ENCODE peak calls at places on chromosome 17, in nine cellular contexts. One of them, this sample, is unnamed.

GRCh38 chr17:35973333-35974260 is 7.7 kb downstream of the CCL16 start:
- DNase-seq in H9: no peak
- DNase-seq in colonic mucosa: peak; percentile 30
- DNase-seq in tibial nerve: no peak
- DNase-seq in neural crest cell: no peak
- DNase-seq in heart right ventricle: no peak
- DNase-seq in body of pancreas: peak; percentile 47
- DNase-seq in WTC11: no peak
- DNase-seq in ascending aorta: no peak
- DNase-seq in this sample: peak; percentile 3

GRCh38 chr17:53721101-53721500 is 101.6 kb upstream of the KIF2B start:
- DNase-seq in heart right ventricle: no peak
- DNase-seq in tibial nerve: no peak
- DNase-seq in ascending aorta: no peak
- DNase-seq in H9: no peak
- DNase-seq in body of pancreas: no peak
- DNase-seq in colonic mucosa: no peak
- DNase-seq in neural crest cell: no peak
- DNase-seq in WTC11: no peak
- DNase-seq in this sample: peak; percentile 3

GRCh38 chr17:54982399-54982798 is 13.8 kb downstream of the STXBP4 start:
- DNase-seq in WTC11: no peak
- DNase-seq in H9: no peak
- DNase-seq in tibial nerve: no peak
- DNase-seq in heart right ventricle: no peak
- DNase-seq in colonic mucosa: no peak
- DNase-seq in ascending aorta: peak; percentile 78
- DNase-seq in neural crest cell: no peak
- DNase-seq in body of pancreas: no peak
- DNase-seq in this sample: peak; percentile 87

GRCh38 chr17:72400863-72401262 is 280.0 kb downstream of the SOX9 start:
- DNase-seq in ascending aorta: no peak
- DNase-seq in body of pancreas: no peak
- DNase-seq in WTC11: no peak
- DNase-seq in H9: no peak
- DNase-seq in colonic mucosa: no peak
- DNase-seq in neural crest cell: no peak
- DNase-seq in heart right ventricle: no peak
- DNase-seq in tibial nerve: no peak
- DNase-seq in this sample: no peak

GRCh38 chr17:55266051-55266957 is 1.5 kb downstream of the HLF start:
- DNase-seq in H9: peak; percentile 54
- DNase-seq in ascending aorta: no peak
- DNase-seq in colonic mucosa: no peak
- DNase-seq in tibial nerve: no peak
- DNase-seq in WTC11: peak; percentile 22
- DNase-seq in neural crest cell: no peak
- DNase-seq in body of pancreas: peak; percentile 42
- DNase-seq in heart right ventricle: no peak
- DNase-seq in this sample: no peak

GRCh38 chr17:64020068-64020766 is at the start of gene ICAM2:
- DNase-seq in tibial nerve: no peak
- DNase-seq in body of pancreas: peak; percentile 70
- DNase-seq in H9: no peak
- DNase-seq in colonic mucosa: peak; percentile 67
- DNase-seq in ascending aorta: peak; percentile 77
- DNase-seq in heart right ventricle: peak; percentile 63
- DNase-seq in WTC11: no peak
- DNase-seq in neural crest cell: no peak
- DNase-seq in this sample: no peak

GRCh38 chr17:77296769-77297409 is 156.1 kb downstream of the SEC14L1 start:
- DNase-seq in H9: no peak
- DNase-seq in WTC11: no peak
- DNase-seq in colonic mucosa: no peak
- DNase-seq in neural crest cell: no peak
- DNase-seq in tibial nerve: no peak
- DNase-seq in ascending aorta: no peak
- DNase-seq in body of pancreas: no peak
- DNase-seq in heart right ventricle: no peak
- DNase-seq in this sample: no peak

GRCh38 chr17:70070297-70071027 is 4.6 kb upstream of the KCNJ16 start:
- DNase-seq in colonic mucosa: no peak
- DNase-seq in ascending aorta: no peak
- DNase-seq in neural crest cell: no peak
- DNase-seq in heart right ventricle: no peak
- DNase-seq in tibial nerve: no peak
- DNase-seq in WTC11: no peak
- DNase-seq in body of pancreas: no peak
- DNase-seq in H9: no peak
- DNase-seq in this sample: no peak

GRCh38 chr17:73052923-73053322 is 39.6 kb downstream of the SLC39A11 start:
- DNase-seq in body of pancreas: no peak
- DNase-seq in heart right ventricle: no peak
- DNase-seq in colonic mucosa: no peak
- DNase-seq in H9: no peak
- DNase-seq in neural crest cell: no peak
- DNase-seq in ascending aorta: no peak
- DNase-seq in WTC11: no peak
- DNase-seq in tibial nerve: no peak
- DNase-seq in this sample: no peak

GRCh38 chr17:4604111-4604644 is 19.8 kb downstream of the SMTNL2 start:
- DNase-seq in WTC11: no peak
- DNase-seq in colonic mucosa: no peak
- DNase-seq in heart right ventricle: peak; percentile 84
- DNase-seq in tibial nerve: no peak
- DNase-seq in body of pancreas: peak; percentile 42
- DNase-seq in neural crest cell: no peak
- DNase-seq in ascending aorta: no peak
- DNase-seq in H9: no peak
- DNase-seq in this sample: peak; percentile 84

GRCh38 chr17:36850794-36851193 is 86.5 kb upstream of the LHX1 start:
- DNase-seq in body of pancreas: no peak
- DNase-seq in heart right ventricle: no peak
- DNase-seq in ascending aorta: no peak
- DNase-seq in WTC11: no peak
- DNase-seq in tibial nerve: no peak
- DNase-seq in neural crest cell: no peak
- DNase-seq in colonic mucosa: no peak
- DNase-seq in H9: no peak
- DNase-seq in this sample: peak; percentile 60

GRCh38 chr17:6420173-6420641 is 14.7 kb downstream of the AIPL1 start:
- DNase-seq in colonic mucosa: no peak
- DNase-seq in WTC11: peak; percentile 74
- DNase-seq in body of pancreas: peak; percentile 28
- DNase-seq in ascending aorta: no peak
- DNase-seq in tibial nerve: no peak
- DNase-seq in heart right ventricle: no peak
- DNase-seq in neural crest cell: peak; percentile 37
- DNase-seq in H9: peak; percentile 89
- DNase-seq in this sample: peak; percentile 10
- TF ChIP-seq CTCF in colonic mucosa: no peak
- TF ChIP-seq CTCF in WTC11: no peak
- TF ChIP-seq CTCF in body of pancreas: no peak
- TF ChIP-seq CTCF in ascending aorta: peak; percentile 16
- TF ChIP-seq CTCF in tibial nerve: no peak
- TF ChIP-seq CTCF in heart right ventricle: peak; percentile 25
- TF ChIP-seq CTCF in neural crest cell: peak; percentile 58
- TF ChIP-seq CTCF in H9: peak; percentile 64
- TF ChIP-seq CTCF in this sample: peak; percentile 70

DNA sequence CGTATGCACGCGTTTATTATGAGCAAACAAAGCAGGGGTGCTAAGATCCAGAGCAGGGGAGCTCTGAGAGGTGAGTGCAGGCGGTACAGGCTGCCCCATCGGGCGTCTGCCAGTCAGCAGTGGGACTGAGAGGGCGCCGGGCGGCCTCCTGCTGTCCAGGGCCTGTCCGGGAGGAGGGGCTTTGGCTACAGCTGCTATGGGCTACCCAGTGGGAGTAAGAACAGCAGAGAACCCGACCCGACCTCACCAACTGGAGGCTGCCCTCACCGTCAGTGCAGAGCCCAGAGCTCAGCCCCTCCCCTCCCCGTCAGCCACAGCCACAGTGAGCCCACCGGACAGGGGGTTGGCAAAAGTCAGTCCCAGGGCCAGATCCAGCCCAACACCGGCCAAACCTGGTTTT is 18.6 kb upstream of the AATK start:
- DNase-seq in body of pancreas: no peak
- DNase-seq in WTC11: peak; percentile 45
- DNase-seq in heart right ventricle: no peak
- DNase-seq in H9: peak; percentile 73
- DNase-seq in tibial nerve: no peak
- DNase-seq in colonic mucosa: no peak
- DNase-seq in neural crest cell: no peak
- DNase-seq in ascending aorta: no peak
- DNase-seq in this sample: no peak
- TF ChIP-seq CTCF in body of pancreas: no peak
- TF ChIP-seq CTCF in WTC11: no peak
- TF ChIP-seq CTCF in heart right ventricle: no peak
- TF ChIP-seq CTCF in H9: no peak
- TF ChIP-seq CTCF in tibial nerve: no peak
- TF ChIP-seq CTCF in colonic mucosa: no peak
- TF ChIP-seq CTCF in neural crest cell: no peak
- TF ChIP-seq CTCF in ascending aorta: no peak
- TF ChIP-seq CTCF in this sample: no peak

GRCh38 chr17:18039535-18040286 is 503 bp downstream of the GID4 start:
- DNase-seq in colonic mucosa: peak; percentile 25
- DNase-seq in neural crest cell: no peak
- DNase-seq in WTC11: peak; percentile 56
- DNase-seq in heart right ventricle: peak; percentile 30
- DNase-seq in ascending aorta: peak; percentile 77
- DNase-seq in tibial nerve: peak; percentile 18
- DNase-seq in H9: peak; percentile 67
- DNase-seq in body of pancreas: no peak
- DNase-seq in this sample: no peak

GRCh38 chr17:18037482-18037881 is 1.5 kb downstream of the ATPAF2 start:
- DNase-seq in heart right ventricle: no peak
- DNase-seq in colonic mucosa: no peak
- DNase-seq in WTC11: no peak
- DNase-seq in body of pancreas: no peak
- DNase-seq in neural crest cell: no peak
- DNase-seq in ascending aorta: no peak
- DNase-seq in tibial nerve: no peak
- DNase-seq in H9: no peak
- DNase-seq in this sample: no peak

GRCh38 chr17:18038149-18038850 is 668 bp downstream of the ATPAF2 start:
- DNase-seq in body of pancreas: no peak
- DNase-seq in neural crest cell: no peak
- DNase-seq in ascending aorta: no peak
- DNase-seq in tibial nerve: no peak
- DNase-seq in colonic mucosa: no peak
- DNase-seq in WTC11: no peak
- DNase-seq in heart right ventricle: no peak
- DNase-seq in H9: no peak
- DNase-seq in this sample: no peak

GRCh38 chr17:18040287-18040858 is 1.2 kb downstream of the GID4 start:
- DNase-seq in H9: no peak
- DNase-seq in tibial nerve: no peak
- DNase-seq in colonic mucosa: no peak
- DNase-seq in WTC11: no peak
- DNase-seq in body of pancreas: no peak
- DNase-seq in heart right ventricle: no peak
- DNase-seq in neural crest cell: no peak
- DNase-seq in ascending aorta: no peak
- DNase-seq in this sample: no peak

DNA sequence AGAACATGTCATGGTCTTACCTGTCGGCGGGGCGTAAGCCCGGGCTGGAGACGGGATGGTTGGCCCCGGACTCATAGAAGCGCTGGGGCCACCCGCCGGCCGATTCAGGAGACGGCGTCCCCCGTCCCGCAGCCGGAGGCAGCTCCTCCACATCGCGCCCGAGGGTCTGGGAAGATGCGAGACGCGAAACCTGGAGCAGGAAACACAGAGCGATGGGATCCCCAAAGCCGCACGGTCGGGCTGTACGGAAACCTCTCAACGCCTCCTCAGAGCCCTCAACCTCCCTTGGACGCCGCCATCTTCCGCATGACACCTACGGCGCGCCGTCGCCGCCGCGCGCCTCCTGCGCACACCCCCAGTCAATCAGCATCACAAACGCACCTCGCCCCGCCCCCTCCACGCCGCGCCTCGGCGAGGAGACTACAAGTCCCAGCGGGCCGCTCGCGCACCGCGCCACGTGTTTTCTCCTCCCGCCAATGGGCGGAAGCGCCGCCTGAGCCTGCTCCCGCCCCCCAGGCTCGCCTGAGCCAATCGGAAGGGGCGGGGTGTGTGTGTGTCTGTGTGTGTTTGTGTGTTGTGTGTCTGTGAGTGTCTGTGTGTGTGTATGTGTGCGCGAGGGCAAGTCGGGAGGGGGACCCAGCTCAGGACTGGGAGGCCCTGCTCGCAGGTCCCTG is at the start of the genes ATPAF2 and GID4:
- DNase-seq in colonic mucosa: peak; percentile 100
- DNase-seq in neural crest cell: peak; percentile 100
- DNase-seq in H9: peak; percentile 100
- DNase-seq in ascending aorta: peak; percentile 100
- DNase-seq in heart right ventricle: peak; percentile 100
- DNase-seq in tibial nerve: peak; percentile 99
- DNase-seq in WTC11: peak; percentile 100
- DNase-seq in body of pancreas: peak; percentile 100
- DNase-seq in this sample: peak; percentile 99
- TF ChIP-seq CTCF in colonic mucosa: no peak
- TF ChIP-seq CTCF in neural crest cell: peak; percentile 37
- TF ChIP-seq CTCF in H9: no peak
- TF ChIP-seq CTCF in ascending aorta: no peak
- TF ChIP-seq CTCF in heart right ventricle: peak; percentile 28
- TF ChIP-seq CTCF in tibial nerve: no peak
- TF ChIP-seq CTCF in WTC11: no peak
- TF ChIP-seq CTCF in body of pancreas: no peak
- TF ChIP-seq CTCF in this sample: peak; percentile 15

DNA sequence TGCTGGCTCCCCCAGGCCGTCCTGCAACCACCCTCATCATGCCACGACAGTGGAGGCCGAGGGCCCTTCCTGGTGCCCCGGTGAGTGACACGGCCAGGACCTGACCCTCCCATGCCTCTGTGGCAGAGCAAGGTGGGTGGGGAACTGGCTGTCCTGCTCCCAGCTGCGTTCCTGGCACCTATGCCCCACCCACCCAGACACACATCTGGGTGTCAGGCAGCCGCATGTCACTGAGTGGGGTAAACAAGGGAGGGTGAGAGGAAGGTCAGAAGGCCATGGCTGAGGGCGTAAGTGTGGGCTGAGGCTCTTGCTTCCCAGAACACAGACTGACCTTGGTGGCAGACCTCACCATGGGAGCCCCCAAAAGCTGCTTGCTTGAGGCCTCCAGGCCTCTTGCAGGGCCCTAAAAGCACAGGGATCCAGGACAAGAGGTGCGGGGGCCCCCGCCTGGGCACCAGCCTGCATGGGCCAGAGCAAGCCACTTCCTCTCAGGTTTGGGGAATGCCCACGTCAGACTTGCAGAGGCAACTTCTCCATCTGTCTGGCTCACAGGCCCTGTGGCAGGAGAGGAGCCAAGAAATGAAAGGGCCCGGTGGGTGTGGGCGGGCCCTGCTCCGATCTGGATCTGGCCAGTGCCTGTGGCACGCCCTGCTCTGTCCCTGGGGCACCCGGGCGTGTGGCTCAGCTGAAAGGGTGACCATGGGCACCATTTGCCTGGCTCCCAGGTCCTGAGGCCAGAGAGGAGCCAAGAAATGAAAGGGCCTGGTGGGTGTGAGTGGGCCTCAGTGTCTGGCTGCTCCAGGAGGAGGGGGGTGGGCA is 3.9 kb upstream of the CCDC57 start:
- DNase-seq in neural crest cell: no peak
- DNase-seq in tibial nerve: no peak
- DNase-seq in ascending aorta: peak; percentile 91
- DNase-seq in colonic mucosa: peak; percentile 85
- DNase-seq in WTC11: no peak
- DNase-seq in body of pancreas: peak; percentile 88
- DNase-seq in H9: no peak
- DNase-seq in heart right ventricle: peak; percentile 61
- DNase-seq in this sample: peak; percentile 90
- TF ChIP-seq CTCF in neural crest cell: no peak
- TF ChIP-seq CTCF in tibial nerve: no peak
- TF ChIP-seq CTCF in ascending aorta: no peak
- TF ChIP-seq CTCF in colonic mucosa: no peak
- TF ChIP-seq CTCF in WTC11: no peak
- TF ChIP-seq CTCF in body of pancreas: no peak
- TF ChIP-seq CTCF in H9: no peak
- TF ChIP-seq CTCF in heart right ventricle: no peak
- TF ChIP-seq CTCF in this sample: no peak